ENCODE peak calls at places on chromosomes 13 and 19, in five cellular contexts. U, R, W, D and A are unnamed samples.

GRCh38 chr19:50003810-50004419 is 21.3 kb downstream of the VRK3 start:
- DNase-seq in U (no peak), D (no peak), R (no peak), W (no peak), A (no peak)

GRCh38 chr19:858868-859843 is at the start of gene CFD:
- DNase-seq in D (no peak), R (peak; percentile 58), U (no peak), W (peak; percentile 65), A (no peak)

GRCh38 chr13:21541271-21541670 is 62.7 kb downstream of the MICU2 start:
- DNase-seq in R (no peak), W (no peak), U (no peak), D (no peak), A (no peak)

GRCh38 chr13:100560498-100561215 is 27.9 kb downstream of the GGACT start:
- DNase-seq in W (no peak), R (no peak), D (no peak), U (no peak), A (no peak)

GRCh38 chr13:38395505-38395803 is 45.8 kb downstream of the UFM1 start:
- DNase-seq in D (no peak), W (no peak), U (no peak), R (no peak), A (no peak)

GRCh38 chr13:52599853-52600603 is 42.2 kb upstream of the HNRNPA1L2 start:
- DNase-seq in W (peak; percentile 60), D (peak; percentile 81), R (peak; percentile 25), U (no peak), A (no peak)

GRCh38 chr13:102846261-102847015 is 606 bp downstream of the ERCC5 start:
- DNase-seq in U (peak; percentile 77), D (peak; percentile 77), R (peak; percentile 46), W (peak; percentile 59), A (peak; percentile 17)

GRCh38 chr13:67100723-67101122 is 129.4 kb downstream of the PCDH9 start:
- DNase-seq in R (no peak), W (no peak), U (no peak), D (no peak), A (no peak)

GRCh38 chr19:3509566-3509989 is 3.5 kb downstream of the FZR1 start:
- DNase-seq in D (no peak), U (no peak), W (no peak), R (no peak), A (no peak)

GRCh38 chr19:53182202-53182601 is 11.0 kb downstream of the ZNF665 start:
- DNase-seq in R (no peak), D (no peak), U (no peak), W (no peak), A (no peak)

GRCh38 chr19:12834976-12835757 is 788 bp upstream of the RTBDN start:
- DNase-seq in R (no peak), U (no peak), D (no peak), W (no peak), A (no peak)

GRCh38 chr13:107275945-107276614 is 708.1 kb upstream of the ARGLU1 start:
- DNase-seq in U (no peak), D (no peak), W (no peak), R (no peak), A (no peak)

GRCh38 chr19:19618384-19619051 is at the start of gene PBX4:
- DNase-seq in D (peak; percentile 96), U (peak; percentile 99), R (peak; percentile 90), W (peak; percentile 96), A (peak; percentile 99)

GRCh38 chr13:103639326-103639725 is 573.1 kb upstream of the SLC10A2 start:
- DNase-seq in W (no peak), R (no peak), U (no peak), D (no peak), A (no peak)

GRCh38 chr13:114077938-114078335 is 54.5 kb downstream of the RASA3 start:
- DNase-seq in U (no peak), W (peak; percentile 26), D (no peak), R (no peak), A (no peak)

GRCh38 chr13:97121894-97122293 is 100.2 kb upstream of the MBNL2 start:
- DNase-seq in D (no peak), R (no peak), W (no peak), U (no peak), A (no peak)

GRCh38 chr13:51283361-51283760 is 56.1 kb upstream of the SERPINE3 start:
- DNase-seq in D (no peak), R (no peak), U (no peak), W (no peak), A (no peak)

GRCh38 chr19:16193466-16193865 is 4.2 kb upstream of the AP1M1 start:
- DNase-seq in D (no peak), W (no peak), U (no peak), R (no peak), A (no peak)

GRCh38 chr13:40352807-40353562 is 313.5 kb downstream of the FOXO1 start:
- DNase-seq in W (no peak), U (no peak), D (no peak), R (no peak), A (no peak)

GRCh38 chr19:2239771-2240770 is 3.4 kb downstream of the SF3A2 start:
- DNase-seq in W (no peak), D (no peak), R (no peak), U (peak; percentile 58), A (no peak)

GRCh38 chr13:112720814-112721197 is 31.0 kb downstream of the ATP11A start:
- DNase-seq in U (no peak), R (no peak), W (peak; percentile 31), D (no peak), A (no peak)

GRCh38 chr13:100789481-100789880 is 114.9 kb upstream of the TMTC4 start:
- DNase-seq in U (no peak), W (no peak), R (no peak), D (no peak), A (no peak)

GRCh38 chr13:86870388-86870966 is 800.7 kb upstream of the SLITRK5 start:
- DNase-seq in D (no peak), R (no peak), W (no peak), U (no peak), A (no peak)

GRCh38 chr19:16143399-16144215 is at the start of gene HSH2D:
- DNase-seq in D (peak; percentile 80), R (peak; percentile 67), U (peak; percentile 82), W (peak; percentile 93), A (peak; percentile 73)

GRCh38 chr19:45712699-45713067 is 18.0 kb downstream of the FBXO46 start:
- DNase-seq in U (no peak), W (no peak), R (no peak), D (no peak), A (no peak)

GRCh38 chr19:12611361-12611699 is 610 bp downstream of the ZNF791 start:
- DNase-seq in W (peak; percentile 73), U (no peak), D (peak; percentile 89), R (peak; percentile 70), A (no peak)

GRCh38 chr19:18202759-18203407 is 959 bp downstream of the RAB3A start:
- DNase-seq in R (peak; percentile 46), U (no peak), D (peak; percentile 82), W (no peak), A (no peak)

GRCh38 chr13:25529425-25529824 is 157.7 kb downstream of the ATP8A2 start:
- DNase-seq in D (no peak), R (no peak), W (no peak), U (no peak), A (no peak)

GRCh38 chr13:79782541-79783216 is 301.7 kb downstream of the NDFIP2 start:
- DNase-seq in R (no peak), D (peak; percentile 63), W (peak; percentile 50), U (no peak), A (no peak)

GRCh38 chr19:45311640-45312039 is 11.0 kb downstream of the CKM start:
- DNase-seq in D (no peak), R (no peak), W (no peak), U (no peak), A (no peak)

DNA sequence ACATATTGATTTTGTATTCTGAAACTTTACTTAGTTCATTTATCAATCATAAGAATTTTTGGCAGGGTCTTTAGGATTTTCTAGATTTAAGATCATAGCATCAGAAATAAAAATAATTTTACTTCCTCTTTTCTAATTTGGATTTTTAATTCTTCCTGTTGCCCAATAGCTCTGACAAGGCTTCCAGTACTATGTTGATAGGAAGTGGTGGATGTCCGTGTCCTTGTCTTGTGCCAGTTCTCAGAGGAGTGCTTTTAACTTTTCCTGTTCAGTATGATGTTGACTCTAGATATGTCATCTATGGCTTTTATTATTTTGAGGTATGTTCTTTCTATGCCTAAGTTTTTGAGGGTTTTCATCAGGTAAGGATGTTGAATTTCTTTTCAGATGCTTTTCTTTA is 7.6 kb upstream of the KIR2DL4 start:
- DNase-seq in U (no peak), R (no peak), D (no peak), W (no peak), A (no peak)
- H3K9me3 ChIP-seq in U (no peaks in the 10 kb centered on the region), R (no peaks in the 10 kb centered on the region), D (peaks cover 1% of the 10 kb centered on the region), W (no peaks in the 10 kb centered on the region), A (no peaks in the 10 kb centered on the region)

GRCh38 chr19:44055870-44056269 is 4.0 kb downstream of the ZNF223 start:
- DNase-seq in W (no peak), U (no peak), R (no peak), D (no peak), A (no peak)

GRCh38 chr19:44066305-44066704 is 5.7 kb upstream of the ZNF284 start:
- DNase-seq in W (no peak), D (no peak), U (no peak), R (no peak), A (no peak)

GRCh38 chr19:44059229-44059628 is 7.4 kb downstream of the ZNF223 start:
- DNase-seq in D (no peak), W (no peak), R (no peak), U (no peak), A (no peak)

GRCh38 chr19:44061038-44061437 is 9.2 kb downstream of the ZNF223 start:
- DNase-seq in D (no peak), R (no peak), U (no peak), W (no peak), A (no peak)
- H3K9me3 ChIP-seq in D (peaks cover 21% of the 10 kb centered on the region), R (no peaks in the 10 kb centered on the region), U (peaks cover 10% of the 10 kb centered on the region), W (peaks cover 9% of the 10 kb centered on the region), A (peaks cover 11% of the 10 kb centered on the region)

GRCh38 chr19:7762719-7763293 is at the start of gene CLEC4M:
- DNase-seq in R (no peak), U (no peak), W (no peak), D (no peak), A (no peak)

GRCh38 chr19:7759156-7759555 is 3.9 kb upstream of the CLEC4M start:
- DNase-seq in R (no peak), U (no peak), D (no peak), W (no peak), A (no peak)

GRCh38 chr19:7756258-7756657 is 6.8 kb upstream of the CLEC4M start:
- DNase-seq in D (no peak), W (no peak), R (no peak), U (no peak), A (no peak)

GRCh38 chr19:7757358-7757757 is 5.7 kb upstream of the CLEC4M start:
- DNase-seq in D (no peak), U (no peak), W (no peak), R (no peak), A (no peak)
- H3K9me3 ChIP-seq in D (peaks cover 15% of the 10 kb centered on the region), U (no peaks in the 10 kb centered on the region), W (peaks cover 22% of the 10 kb centered on the region), R (no peaks in the 10 kb centered on the region), A (peaks cover 9% of the 10 kb centered on the region)

GRCh38 chr19:58000677-58001076 is 1.9 kb downstream of the ZNF606 start:
- DNase-seq in D (no peak), R (no peak), U (no peak), W (no peak), A (no peak)
- H3K9me3 ChIP-seq in D (peaks cover 20% of the 10 kb centered on the region), R (peaks cover 7% of the 10 kb centered on the region), U (peaks cover 35% of the 10 kb centered on the region), W (peaks cover 23% of the 10 kb centered on the region), A (peaks cover 22% of the 10 kb centered on the region)

GRCh38 chr19:22609630-22610029 is 24.5 kb upstream of the ZNF492 start:
- DNase-seq in R (no peak), W (no peak), D (no peak), U (no peak), A (no peak)
- H3K9me3 ChIP-seq in R (no peaks in the 10 kb centered on the region), W (no peaks in the 10 kb centered on the region), D (no peaks in the 10 kb centered on the region), U (no peaks in the 10 kb centered on the region), A (no peaks in the 10 kb centered on the region)

GRCh38 chr19:36646746-36647145 is 19.9 kb downstream of the ZNF461 start:
- DNase-seq in W (no peak), R (no peak), U (no peak), D (no peak), A (no peak)
- H3K9me3 ChIP-seq in W (peaks cover 51% of the 10 kb centered on the region), R (peaks cover 27% of the 10 kb centered on the region), U (peaks cover 12% of the 10 kb centered on the region), D (peaks cover 29% of the 10 kb centered on the region), A (peaks cover 48% of the 10 kb centered on the region)